ENCODE peak calls at places on chromosome 18, in four cellular contexts. P is GM23338, I is mammary epithelial cell, K is astrocyte. T is an unnamed sample.

GRCh38 chr18:58845913-58846312 is 18.8 kb upstream of the ZNF532 start:
- DNase-seq in P (no peak), K (no peak), I (no peak), T (no peak)

GRCh38 chr18:80253871-80254492 is 6.7 kb upstream of the PARD6G start:
- DNase-seq in I (no peak), K (no peak), P (no peak), T (no peak)

GRCh38 chr18:23209031-23209430 is 73.7 kb downstream of the CABLES1 start:
- DNase-seq in K (peak; percentile 41), I (no peak), P (no peak), T (no peak)

GRCh38 chr18:46167971-46168370 is 63.8 kb downstream of the HAUS1 start:
- DNase-seq in I (no peak), P (peak; percentile 27), K (no peak), T (no peak)

GRCh38 chr18:57542801-57543427 is 43.6 kb downstream of the FECH start:
- DNase-seq in K (no peak), P (no peak), I (peak; percentile 5), T (no peak)

GRCh38 chr18:27942706-27943105 is 234.2 kb downstream of the CDH2 start:
- DNase-seq in P (no peak), I (peak; percentile 71), K (peak; percentile 85), T (no peak)

GRCh38 chr18:57440331-57441101 is 5.3 kb downstream of the ONECUT2 start:
- DNase-seq in I (no peak), K (no peak), P (peak; percentile 58), T (no peak)

GRCh38 chr18:31487251-31488015 is 10.5 kb upstream of the DSG2 start:
- DNase-seq in P (no peak), I (peak; percentile 97), K (peak; percentile 97), T (peak; percentile 97)

GRCh38 chr18:8835556-8835955 is 130.2 kb downstream of the MTCL1 start:
- DNase-seq in P (no peak), K (peak; percentile 57), I (peak; percentile 68), T (peak; percentile 66)

GRCh38 chr18:24517554-24517953 is 57.1 kb downstream of the HRH4 start:
- DNase-seq in P (no peak), K (no peak), I (no peak), T (no peak)

GRCh38 chr18:77461062-77461693 is 211.5 kb downstream of the GALR1 start:
- DNase-seq in K (no peak), P (peak; percentile 36), I (no peak), T (no peak)

GRCh38 chr18:52326001-52326400 is 14.0 kb upstream of the DCC start:
- DNase-seq in I (peak; percentile 21), K (peak; percentile 54), P (no peak), T (peak; percentile 69)

GRCh38 chr18:68447286-68447685 is 267.6 kb downstream of the TMX3 start:
- DNase-seq in P (no peak), I (peak; percentile 34), K (peak; percentile 69), T (no peak)

GRCh38 chr18:76827205-76827885 is 5.0 kb downstream of the ZNF236 start:
- DNase-seq in I (no peak), K (no peak), P (no peak), T (peak; percentile 30)

GRCh38 chr18:50578651-50579050 is 18.8 kb downstream of the MAPK4 start:
- DNase-seq in K (no peak), P (no peak), I (peak; percentile 65), T (no peak)

GRCh38 chr18:36459786-36460185 is 162.3 kb downstream of the FHOD3 start:
- DNase-seq in P (no peak), K (no peak), I (no peak), T (no peak)

GRCh38 chr18:20971886-20972267 is 139.7 kb downstream of the ROCK1 start:
- DNase-seq in P (peak; percentile 65), I (peak; percentile 17), K (no peak), T (peak; percentile 16)

GRCh38 chr18:24659837-24660720 is 199.6 kb downstream of the HRH4 start:
- DNase-seq in K (no peak), P (no peak), I (peak; percentile 36), T (no peak)

GRCh38 chr18:11785444-11786055 is 65.7 kb upstream of the CHMP1B start:
- DNase-seq in I (no peak), K (no peak), P (peak; percentile 63), T (no peak)

GRCh38 chr18:427005-427404 is 73.5 kb downstream of the COLEC12 start:
- DNase-seq in I (no peak), K (peak; percentile 97), P (no peak), T (peak; percentile 97)

GRCh38 chr18:54382733-54383252 is 25.1 kb downstream of the C18orf54 start:
- DNase-seq in K (no peak), P (peak; percentile 21), I (no peak), T (no peak)

GRCh38 chr18:76405761-76406356 is 89.2 kb downstream of the ZNF516 start:
- DNase-seq in P (peak; percentile 81), I (peak; percentile 27), K (no peak), T (peak; percentile 36)

GRCh38 chr18:31931886-31932240 is 11.1 kb downstream of the TRAPPC8 start:
- DNase-seq in I (no peak), K (peak; percentile 12), P (no peak), T (peak; percentile 37)

GRCh38 chr18:61400714-61401113 is 67.5 kb downstream of the CDH20 start:
- DNase-seq in I (peak; percentile 21), K (peak; percentile 84), P (no peak), T (peak; percentile 72)

GRCh38 chr18:2958819-2959298 is 54.1 kb downstream of the LPIN2 start:
- DNase-seq in K (peak; percentile 33), I (no peak), P (no peak), T (peak; percentile 81)

GRCh38 chr18:4677006-4677405 is 221.9 kb upstream of the DLGAP1 start:
- DNase-seq in P (no peak), K (no peak), I (no peak), T (no peak)

GRCh38 chr18:4672152-4672551 is 217.0 kb upstream of the DLGAP1 start:
- DNase-seq in K (no peak), P (peak; percentile 1), I (no peak), T (no peak)
- H2AFZ ChIP-seq in K (no peak overlapping the region), P (no peak overlapping the region), I (no peak overlapping the region), T (no peak overlapping the region)

GRCh38 chr18:43277164-43277600 is at the start of gene SYT4:
- DNase-seq in I (peak; percentile 42), P (peak; percentile 93), K (peak; percentile 62), T (peak; percentile 68)
- TF ChIP-seq CTCF in I (no peak), P (no peak), K (no peak), T (no peak)

GRCh38 chr18:67241292-67241691 is 275.2 kb downstream of the DSEL start:
- DNase-seq in P (no peak), I (no peak), K (no peak), T (no peak)
- H2AFZ ChIP-seq in P (no peak overlapping the region), I (no peak overlapping the region), K (no peak overlapping the region), T (no peak overlapping the region)

GRCh38 chr18:13217971-13218375 is 587 bp upstream of the LDLRAD4 start:
- DNase-seq in K (no peak), I (no peak), P (peak; percentile 48), T (no peak)

GRCh38 chr18:13216732-13217465 is 1.7 kb upstream of the LDLRAD4 start:
- DNase-seq in P (peak; percentile 61), K (no peak), I (no peak), T (no peak)

GRCh38 chr18:13217466-13217961 is 1.0 kb upstream of the LDLRAD4 start:
- DNase-seq in K (peak; percentile 18), P (peak; percentile 67), I (peak; percentile 11), T (no peak)

GRCh38 chr18:13218376-13219011 is at the start of gene LDLRAD4:
- DNase-seq in P (peak; percentile 69), I (no peak), K (no peak), T (no peak)

GRCh38 chr18:13216092-13216582 is 2.4 kb upstream of the LDLRAD4 start:
- DNase-seq in P (peak; percentile 73), K (peak; percentile 62), I (peak; percentile 42), T (peak; percentile 69)
- TF ChIP-seq CTCF in P (peak; percentile 75), K (peak; percentile 52), I (peak; percentile 35), T (peak; percentile 43)

DNA sequence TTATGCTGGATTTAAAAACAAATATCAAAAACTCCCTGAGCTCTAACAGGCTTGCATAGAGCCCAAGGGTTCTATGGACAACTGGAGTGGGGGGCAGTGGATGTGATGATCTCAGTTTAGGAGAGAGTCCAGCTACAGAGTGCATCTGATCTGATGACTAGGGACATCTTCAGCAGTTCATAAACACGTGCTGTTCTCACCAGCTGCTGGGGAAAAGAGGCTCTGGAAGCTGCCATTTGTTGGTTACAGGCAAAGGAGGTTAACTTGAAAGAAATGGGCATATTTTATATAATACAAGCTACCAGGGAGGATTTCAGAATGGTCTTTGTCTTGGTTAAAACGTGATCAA is 36.0 kb upstream of the ZNF396 start:
- DNase-seq in P (no peak), K (no peak), I (no peak), T (no peak)
- H2AFZ ChIP-seq in P (peak overlapping the region; percentile 5), K (no peak overlapping the region), I (peak overlapping the region; percentile 60), T (no peak overlapping the region)

T was measured in fibroblast of lung.